ENCODE peak calls at places on chromosomes 16 and 17, in six cellular contexts. One of them, this sample, is unnamed.

GRCh38 chr17:64964796-64965195 is 45.5 kb upstream of the LRRC37A3 start:
- DNase-seq in naive thymus-derived CD8-positive, alpha-beta T cell: no peak
- DNase-seq in iPS DF 19.7: no peak
- DNase-seq in naive thymus-derived CD4-positive, alpha-beta T cell: no peak
- DNase-seq in stimulated activated CD4-positive, alpha-beta T cell treated with anti-CD3 and anti-CD28 coated beads, TNF-alpha, amount 100 ng/mL, for 1 hour: no peak
- DNase-seq in thoracic aorta: no peak
- DNase-seq in this sample: no peak

GRCh38 chr16:14955546-14956231 is 18.4 kb downstream of the NPIPA1 start:
- DNase-seq in stimulated activated CD4-positive, alpha-beta T cell treated with anti-CD3 and anti-CD28 coated beads, TNF-alpha, amount 100 ng/mL, for 1 hour: no peak
- DNase-seq in naive thymus-derived CD8-positive, alpha-beta T cell: no peak
- DNase-seq in iPS DF 19.7: no peak
- DNase-seq in naive thymus-derived CD4-positive, alpha-beta T cell: no peak
- DNase-seq in thoracic aorta: no peak
- DNase-seq in this sample: no peak

GRCh38 chr17:1005361-1005946 is 8.5 kb downstream of the TIMM22 start:
- DNase-seq in iPS DF 19.7: no peak
- DNase-seq in stimulated activated CD4-positive, alpha-beta T cell treated with anti-CD3 and anti-CD28 coated beads, TNF-alpha, amount 100 ng/mL, for 1 hour: no peak
- DNase-seq in naive thymus-derived CD8-positive, alpha-beta T cell: no peak
- DNase-seq in thoracic aorta: no peak
- DNase-seq in naive thymus-derived CD4-positive, alpha-beta T cell: no peak
- DNase-seq in this sample: no peak

GRCh38 chr17:44961921-44962350 is 6.2 kb downstream of the C1QL1 start:
- DNase-seq in iPS DF 19.7: no peak
- DNase-seq in stimulated activated CD4-positive, alpha-beta T cell treated with anti-CD3 and anti-CD28 coated beads, TNF-alpha, amount 100 ng/mL, for 1 hour: no peak
- DNase-seq in naive thymus-derived CD8-positive, alpha-beta T cell: no peak
- DNase-seq in thoracic aorta: no peak
- DNase-seq in naive thymus-derived CD4-positive, alpha-beta T cell: no peak
- DNase-seq in this sample: no peak

GRCh38 chr17:71412803-71413202 is 708.0 kb upstream of the SOX9 start:
- DNase-seq in naive thymus-derived CD4-positive, alpha-beta T cell: no peak
- DNase-seq in iPS DF 19.7: no peak
- DNase-seq in stimulated activated CD4-positive, alpha-beta T cell treated with anti-CD3 and anti-CD28 coated beads, TNF-alpha, amount 100 ng/mL, for 1 hour: no peak
- DNase-seq in thoracic aorta: no peak
- DNase-seq in naive thymus-derived CD8-positive, alpha-beta T cell: no peak
- DNase-seq in this sample: no peak

GRCh38 chr17:39485555-39485954 is 24.3 kb downstream of the CDK12 start:
- DNase-seq in naive thymus-derived CD8-positive, alpha-beta T cell: no peak
- DNase-seq in stimulated activated CD4-positive, alpha-beta T cell treated with anti-CD3 and anti-CD28 coated beads, TNF-alpha, amount 100 ng/mL, for 1 hour: no peak
- DNase-seq in naive thymus-derived CD4-positive, alpha-beta T cell: no peak
- DNase-seq in thoracic aorta: no peak
- DNase-seq in iPS DF 19.7: no peak
- DNase-seq in this sample: no peak

GRCh38 chr17:61862105-61862574 is 1.2 kb downstream of the BRIP1 start:
- DNase-seq in thoracic aorta: no peak
- DNase-seq in iPS DF 19.7: no peak
- DNase-seq in naive thymus-derived CD8-positive, alpha-beta T cell: no peak
- DNase-seq in stimulated activated CD4-positive, alpha-beta T cell treated with anti-CD3 and anti-CD28 coated beads, TNF-alpha, amount 100 ng/mL, for 1 hour: no peak
- DNase-seq in naive thymus-derived CD4-positive, alpha-beta T cell: no peak
- DNase-seq in this sample: no peak

GRCh38 chr16:67563708-67564468 is 1.6 kb downstream of the CTCF start:
- DNase-seq in naive thymus-derived CD4-positive, alpha-beta T cell: no peak
- DNase-seq in naive thymus-derived CD8-positive, alpha-beta T cell: no peak
- DNase-seq in stimulated activated CD4-positive, alpha-beta T cell treated with anti-CD3 and anti-CD28 coated beads, TNF-alpha, amount 100 ng/mL, for 1 hour: no peak
- DNase-seq in iPS DF 19.7: no peak
- DNase-seq in thoracic aorta: no peak
- DNase-seq in this sample: no peak

GRCh38 chr17:63696381-63696961 is 3.5 kb downstream of the LIMD2 start:
- DNase-seq in iPS DF 19.7: peak; percentile 57
- DNase-seq in stimulated activated CD4-positive, alpha-beta T cell treated with anti-CD3 and anti-CD28 coated beads, TNF-alpha, amount 100 ng/mL, for 1 hour: no peak
- DNase-seq in thoracic aorta: no peak
- DNase-seq in naive thymus-derived CD4-positive, alpha-beta T cell: no peak
- DNase-seq in naive thymus-derived CD8-positive, alpha-beta T cell: peak; percentile 57
- DNase-seq in this sample: no peak

GRCh38 chr17:78645421-78646295 is 68.5 kb upstream of the DNAH17 start:
- DNase-seq in iPS DF 19.7: no peak
- DNase-seq in thoracic aorta: peak; percentile 28
- DNase-seq in naive thymus-derived CD4-positive, alpha-beta T cell: peak; percentile 69
- DNase-seq in naive thymus-derived CD8-positive, alpha-beta T cell: no peak
- DNase-seq in stimulated activated CD4-positive, alpha-beta T cell treated with anti-CD3 and anti-CD28 coated beads, TNF-alpha, amount 100 ng/mL, for 1 hour: peak; percentile 37
- DNase-seq in this sample: peak; percentile 26

GRCh38 chr17:75087558-75088453 is at the start of gene SLC16A5:
- DNase-seq in stimulated activated CD4-positive, alpha-beta T cell treated with anti-CD3 and anti-CD28 coated beads, TNF-alpha, amount 100 ng/mL, for 1 hour: no peak
- DNase-seq in naive thymus-derived CD8-positive, alpha-beta T cell: peak; percentile 38
- DNase-seq in thoracic aorta: no peak
- DNase-seq in iPS DF 19.7: peak; percentile 89
- DNase-seq in naive thymus-derived CD4-positive, alpha-beta T cell: peak; percentile 73
- DNase-seq in this sample: peak; percentile 10

GRCh38 chr17:42016411-42016831 is 818 bp downstream of the DNAJC7 start:
- DNase-seq in stimulated activated CD4-positive, alpha-beta T cell treated with anti-CD3 and anti-CD28 coated beads, TNF-alpha, amount 100 ng/mL, for 1 hour: no peak
- DNase-seq in thoracic aorta: no peak
- DNase-seq in naive thymus-derived CD8-positive, alpha-beta T cell: no peak
- DNase-seq in naive thymus-derived CD4-positive, alpha-beta T cell: no peak
- DNase-seq in iPS DF 19.7: no peak
- DNase-seq in this sample: no peak

This sample was measured in effector CD8-positive, alpha-beta T cell.